ENCODE peak calls at places on chromosomes 2 and 18, in nine cellular contexts. Z, J, Q, K, G, Y, N, H and C are unnamed samples.

GRCh38 chr2:12666445-12666844 is 50.3 kb upstream of the TRIB2 start:
- DNase-seq in Z (no peak), J (no peak), Q (no peak), K (no peak), G (no peak), Y (no peak), N (no peak), H (no peak), C (no peak)

GRCh38 chr2:237861875-237862527 is 2.6 kb downstream of the RAMP1 start:
- DNase-seq in Z (no peak), J (no peak), Q (no peak), K (no peak), G (no peak), Y (no peak), N (no peak), H (no peak), C (no peak)

GRCh38 chr2:48346124-48346536 is 183.8 kb upstream of the STON1 start:
- DNase-seq in Z (no peak), J (peak; percentile 84), Q (peak; percentile 91), K (no peak), G (no peak), Y (peak; percentile 42), N (peak; percentile 53), H (no peak), C (no peak)

GRCh38 chr2:177314722-177315264 is 50.3 kb upstream of the NFE2L2 start:
- DNase-seq in Z (no peak), J (no peak), Q (no peak), K (no peak), G (no peak), Y (no peak), N (no peak), H (no peak), C (no peak)

GRCh38 chr2:53235836-53236582 is 531.6 kb upstream of the CHAC2 start:
- DNase-seq in Z (no peak), J (peak; percentile 40), Q (no peak), K (no peak), G (no peak), Y (peak; percentile 9), N (no peak), H (no peak), C (no peak)

GRCh38 chr2:20093263-20094141 is 42.1 kb upstream of the LAPTM4A start:
- DNase-seq in Z (no peak), J (peak; percentile 54), Q (peak; percentile 82), K (peak; percentile 89), G (no peak), Y (peak; percentile 90), N (peak; percentile 75), H (peak; percentile 65), C (no peak)

GRCh38 chr2:117980381-117980780 is 33.5 kb downstream of the CCDC93 start:
- DNase-seq in Z (no peak), J (peak; percentile 78), Q (peak; percentile 76), K (no peak), G (no peak), Y (no peak), N (no peak), H (no peak), C (no peak)

GRCh38 chr18:48036641-48037421 is 106.4 kb upstream of the SMAD2 start:
- DNase-seq in Z (no peak), J (no peak), Q (no peak), K (no peak), G (no peak), Y (no peak), N (no peak), H (no peak), C (no peak)

GRCh38 chr2:31312898-31313297 is 78.9 kb downstream of the EHD3 start:
- DNase-seq in Z (no peak), J (peak; percentile 72), Q (peak; percentile 88), K (no peak), G (no peak), Y (no peak), N (no peak), H (no peak), C (no peak)